ENCODE peak calls at places on chromosome 9, in eight cellular contexts. One of them, this sample, is unnamed.

GRCh38 chr9:23153058-23153457 is 673.0 kb downstream of the ELAVL2 start:
- DNase-seq in activated naive CD4-positive, alpha-beta T cell: no peak
- DNase-seq in HT1080: no peak
- DNase-seq in heart left ventricle: no peak
- DNase-seq in activated CD4-positive, alpha-beta T cell treated with anti-CD3 and anti-CD28 coated beads for 48 hours: no peak
- DNase-seq in mesothelial cell of epicardium: no peak
- DNase-seq in ureter: no peak
- DNase-seq in NCI-H1092 treated with DMSO at 0.1 percent for 48 hours: no peak
- DNase-seq in this sample: no peak

GRCh38 chr9:136052433-136052880 is 42.6 kb downstream of the NACC2 start:
- DNase-seq in activated CD4-positive, alpha-beta T cell treated with anti-CD3 and anti-CD28 coated beads for 48 hours: no peak
- DNase-seq in HT1080: peak; percentile 45
- DNase-seq in ureter: peak; percentile 49
- DNase-seq in activated naive CD4-positive, alpha-beta T cell: no peak
- DNase-seq in NCI-H1092 treated with DMSO at 0.1 percent for 48 hours: no peak
- DNase-seq in mesothelial cell of epicardium: no peak
- DNase-seq in heart left ventricle: no peak
- DNase-seq in this sample: peak; percentile 82

GRCh38 chr9:68574150-68574549 is 33.5 kb upstream of the TMEM252 start:
- DNase-seq in activated naive CD4-positive, alpha-beta T cell: no peak
- DNase-seq in heart left ventricle: no peak
- DNase-seq in activated CD4-positive, alpha-beta T cell treated with anti-CD3 and anti-CD28 coated beads for 48 hours: no peak
- DNase-seq in mesothelial cell of epicardium: no peak
- DNase-seq in ureter: no peak
- DNase-seq in HT1080: no peak
- DNase-seq in NCI-H1092 treated with DMSO at 0.1 percent for 48 hours: no peak
- DNase-seq in this sample: no peak

GRCh38 chr9:90801507-90802289 is at the start of gene SYK:
- DNase-seq in NCI-H1092 treated with DMSO at 0.1 percent for 48 hours: peak; percentile 71
- DNase-seq in mesothelial cell of epicardium: peak; percentile 46
- DNase-seq in ureter: peak; percentile 53
- DNase-seq in heart left ventricle: peak; percentile 66
- DNase-seq in activated CD4-positive, alpha-beta T cell treated with anti-CD3 and anti-CD28 coated beads for 48 hours: peak; percentile 4
- DNase-seq in HT1080: no peak
- DNase-seq in activated naive CD4-positive, alpha-beta T cell: no peak
- DNase-seq in this sample: peak; percentile 94

GRCh38 chr9:135474915-135475314 is 4.7 kb upstream of the PPP1R26 start:
- DNase-seq in activated naive CD4-positive, alpha-beta T cell: no peak
- DNase-seq in activated CD4-positive, alpha-beta T cell treated with anti-CD3 and anti-CD28 coated beads for 48 hours: peak; percentile 26
- DNase-seq in mesothelial cell of epicardium: peak; percentile 54
- DNase-seq in HT1080: no peak
- DNase-seq in heart left ventricle: no peak
- DNase-seq in NCI-H1092 treated with DMSO at 0.1 percent for 48 hours: peak; percentile 32
- DNase-seq in ureter: no peak
- DNase-seq in this sample: peak; percentile 55

GRCh38 chr9:118991366-118992285 is 377.6 kb downstream of the BRINP1 start:
- DNase-seq in activated CD4-positive, alpha-beta T cell treated with anti-CD3 and anti-CD28 coated beads for 48 hours: no peak
- DNase-seq in NCI-H1092 treated with DMSO at 0.1 percent for 48 hours: no peak
- DNase-seq in heart left ventricle: no peak
- DNase-seq in HT1080: peak; percentile 11
- DNase-seq in ureter: no peak
- DNase-seq in activated naive CD4-positive, alpha-beta T cell: no peak
- DNase-seq in mesothelial cell of epicardium: no peak
- DNase-seq in this sample: no peak

GRCh38 chr9:15529566-15530324 is 19.0 kb upstream of the PSIP1 start:
- DNase-seq in ureter: no peak
- DNase-seq in activated CD4-positive, alpha-beta T cell treated with anti-CD3 and anti-CD28 coated beads for 48 hours: no peak
- DNase-seq in heart left ventricle: no peak
- DNase-seq in activated naive CD4-positive, alpha-beta T cell: no peak
- DNase-seq in mesothelial cell of epicardium: no peak
- DNase-seq in HT1080: no peak
- DNase-seq in NCI-H1092 treated with DMSO at 0.1 percent for 48 hours: no peak
- DNase-seq in this sample: no peak

GRCh38 chr9:7234144-7234543 is 476.4 kb downstream of the KDM4C start:
- DNase-seq in activated naive CD4-positive, alpha-beta T cell: no peak
- DNase-seq in activated CD4-positive, alpha-beta T cell treated with anti-CD3 and anti-CD28 coated beads for 48 hours: peak; percentile 74
- DNase-seq in NCI-H1092 treated with DMSO at 0.1 percent for 48 hours: no peak
- DNase-seq in HT1080: peak; percentile 58
- DNase-seq in mesothelial cell of epicardium: no peak
- DNase-seq in heart left ventricle: no peak
- DNase-seq in ureter: no peak
- DNase-seq in this sample: no peak

GRCh38 chr9:136910901-136911245 is 24.6 kb downstream of the TRAF2 start:
- DNase-seq in ureter: no peak
- DNase-seq in mesothelial cell of epicardium: no peak
- DNase-seq in NCI-H1092 treated with DMSO at 0.1 percent for 48 hours: no peak
- DNase-seq in activated naive CD4-positive, alpha-beta T cell: no peak
- DNase-seq in heart left ventricle: no peak
- DNase-seq in HT1080: no peak
- DNase-seq in activated CD4-positive, alpha-beta T cell treated with anti-CD3 and anti-CD28 coated beads for 48 hours: no peak
- DNase-seq in this sample: peak; percentile 73

GRCh38 chr9:37446401-37446800 is 18.8 kb downstream of the ZBTB5 start:
- DNase-seq in activated naive CD4-positive, alpha-beta T cell: no peak
- DNase-seq in mesothelial cell of epicardium: no peak
- DNase-seq in ureter: no peak
- DNase-seq in activated CD4-positive, alpha-beta T cell treated with anti-CD3 and anti-CD28 coated beads for 48 hours: no peak
- DNase-seq in HT1080: no peak
- DNase-seq in heart left ventricle: no peak
- DNase-seq in NCI-H1092 treated with DMSO at 0.1 percent for 48 hours: no peak
- DNase-seq in this sample: peak; percentile 13

GRCh38 chr9:16704489-16705111 is 165.9 kb downstream of the BNC2 start:
- DNase-seq in heart left ventricle: peak; percentile 59
- DNase-seq in ureter: peak; percentile 53
- DNase-seq in activated naive CD4-positive, alpha-beta T cell: no peak
- DNase-seq in activated CD4-positive, alpha-beta T cell treated with anti-CD3 and anti-CD28 coated beads for 48 hours: no peak
- DNase-seq in mesothelial cell of epicardium: peak; percentile 59
- DNase-seq in NCI-H1092 treated with DMSO at 0.1 percent for 48 hours: no peak
- DNase-seq in HT1080: no peak
- DNase-seq in this sample: peak; percentile 22

GRCh38 chr9:4861145-4861544 is 68.4 kb downstream of the RCL1 start:
- DNase-seq in ureter: no peak
- DNase-seq in HT1080: no peak
- DNase-seq in activated CD4-positive, alpha-beta T cell treated with anti-CD3 and anti-CD28 coated beads for 48 hours: no peak
- DNase-seq in NCI-H1092 treated with DMSO at 0.1 percent for 48 hours: no peak
- DNase-seq in activated naive CD4-positive, alpha-beta T cell: no peak
- DNase-seq in heart left ventricle: no peak
- DNase-seq in mesothelial cell of epicardium: no peak
- DNase-seq in this sample: no peak

GRCh38 chr9:89078860-89079259 is 87.6 kb downstream of the S1PR3 start:
- DNase-seq in heart left ventricle: no peak
- DNase-seq in ureter: no peak
- DNase-seq in mesothelial cell of epicardium: no peak
- DNase-seq in NCI-H1092 treated with DMSO at 0.1 percent for 48 hours: no peak
- DNase-seq in activated naive CD4-positive, alpha-beta T cell: no peak
- DNase-seq in activated CD4-positive, alpha-beta T cell treated with anti-CD3 and anti-CD28 coated beads for 48 hours: no peak
- DNase-seq in HT1080: peak; percentile 15
- DNase-seq in this sample: no peak

GRCh38 chr9:4206718-4207117 is 93.2 kb downstream of the GLIS3 start:
- DNase-seq in heart left ventricle: no peak
- DNase-seq in NCI-H1092 treated with DMSO at 0.1 percent for 48 hours: no peak
- DNase-seq in ureter: no peak
- DNase-seq in HT1080: no peak
- DNase-seq in activated CD4-positive, alpha-beta T cell treated with anti-CD3 and anti-CD28 coated beads for 48 hours: no peak
- DNase-seq in activated naive CD4-positive, alpha-beta T cell: no peak
- DNase-seq in mesothelial cell of epicardium: no peak
- DNase-seq in this sample: no peak

GRCh38 chr9:2012347-2012746 is 2.8 kb upstream of the SMARCA2 start:
- DNase-seq in heart left ventricle: no peak
- DNase-seq in activated naive CD4-positive, alpha-beta T cell: no peak
- DNase-seq in mesothelial cell of epicardium: no peak
- DNase-seq in ureter: no peak
- DNase-seq in HT1080: no peak
- DNase-seq in NCI-H1092 treated with DMSO at 0.1 percent for 48 hours: no peak
- DNase-seq in activated CD4-positive, alpha-beta T cell treated with anti-CD3 and anti-CD28 coated beads for 48 hours: peak; percentile 30
- DNase-seq in this sample: no peak

GRCh38 chr9:93549636-93550035 is 26.7 kb upstream of the PHF2 start:
- DNase-seq in ureter: no peak
- DNase-seq in activated naive CD4-positive, alpha-beta T cell: no peak
- DNase-seq in activated CD4-positive, alpha-beta T cell treated with anti-CD3 and anti-CD28 coated beads for 48 hours: no peak
- DNase-seq in mesothelial cell of epicardium: no peak
- DNase-seq in HT1080: no peak
- DNase-seq in heart left ventricle: no peak
- DNase-seq in NCI-H1092 treated with DMSO at 0.1 percent for 48 hours: no peak
- DNase-seq in this sample: no peak

GRCh38 chr9:20593551-20593950 is 28.7 kb downstream of the MLLT3 start:
- DNase-seq in NCI-H1092 treated with DMSO at 0.1 percent for 48 hours: no peak
- DNase-seq in ureter: no peak
- DNase-seq in activated naive CD4-positive, alpha-beta T cell: no peak
- DNase-seq in HT1080: peak; percentile 64
- DNase-seq in activated CD4-positive, alpha-beta T cell treated with anti-CD3 and anti-CD28 coated beads for 48 hours: no peak
- DNase-seq in mesothelial cell of epicardium: no peak
- DNase-seq in heart left ventricle: no peak
- DNase-seq in this sample: no peak

GRCh38 chr9:277595-278330 is 63.1 kb downstream of the DOCK8 start:
- DNase-seq in NCI-H1092 treated with DMSO at 0.1 percent for 48 hours: no peak
- DNase-seq in mesothelial cell of epicardium: no peak
- DNase-seq in HT1080: no peak
- DNase-seq in activated naive CD4-positive, alpha-beta T cell: no peak
- DNase-seq in heart left ventricle: no peak
- DNase-seq in activated CD4-positive, alpha-beta T cell treated with anti-CD3 and anti-CD28 coated beads for 48 hours: no peak
- DNase-seq in ureter: no peak
- DNase-seq in this sample: no peak

GRCh38 chr9:129609486-129610192 is 11.3 kb downstream of the C9orf50 start:
- DNase-seq in mesothelial cell of epicardium: no peak
- DNase-seq in activated naive CD4-positive, alpha-beta T cell: peak; percentile 27
- DNase-seq in NCI-H1092 treated with DMSO at 0.1 percent for 48 hours: no peak
- DNase-seq in HT1080: no peak
- DNase-seq in ureter: peak; percentile 78
- DNase-seq in heart left ventricle: peak; percentile 65
- DNase-seq in activated CD4-positive, alpha-beta T cell treated with anti-CD3 and anti-CD28 coated beads for 48 hours: peak; percentile 40
- DNase-seq in this sample: peak; percentile 73

GRCh38 chr9:126611592-126612328 is 2.0 kb upstream of the LMX1B start:
- DNase-seq in NCI-H1092 treated with DMSO at 0.1 percent for 48 hours: peak; percentile 8
- DNase-seq in HT1080: peak; percentile 60
- DNase-seq in activated naive CD4-positive, alpha-beta T cell: peak; percentile 43
- DNase-seq in heart left ventricle: peak; percentile 76
- DNase-seq in mesothelial cell of epicardium: peak; percentile 89
- DNase-seq in ureter: peak; percentile 72
- DNase-seq in activated CD4-positive, alpha-beta T cell treated with anti-CD3 and anti-CD28 coated beads for 48 hours: peak; percentile 86
- DNase-seq in this sample: peak; percentile 62

GRCh38 chr9:76759726-76760125 is 4.5 kb upstream of the PCA3 start:
- DNase-seq in activated CD4-positive, alpha-beta T cell treated with anti-CD3 and anti-CD28 coated beads for 48 hours: no peak
- DNase-seq in mesothelial cell of epicardium: no peak
- DNase-seq in NCI-H1092 treated with DMSO at 0.1 percent for 48 hours: peak; percentile 51
- DNase-seq in HT1080: no peak
- DNase-seq in ureter: no peak
- DNase-seq in heart left ventricle: no peak
- DNase-seq in activated naive CD4-positive, alpha-beta T cell: no peak
- DNase-seq in this sample: no peak